ENCODE peak calls at places on chromosomes 7 and 10, in four cellular contexts. C is right lobe of liver, K is pancreas, G is psoas muscle. D is an unnamed sample.
A peak's percentile ranks its signal among the peaks of the same experiment; 100 is the strongest.

GRCh38 chr10:26550774-26551526 is 112.8 kb downstream of the APBB1IP start:
- DNase-seq in C (no peak), K (no peak), G (no peak), D (no peak)

GRCh38 chr7:13077466-13077865 is 390.0 kb downstream of the ARL4A start:
- DNase-seq in C (no peak), K (no peak), G (no peak), D (no peak)

GRCh38 chr7:136869991-136870798 is 1.7 kb downstream of the CHRM2 start:
- DNase-seq in C (no peak), K (no peak), G (no peak), D (no peak)

GRCh38 chr10:76675951-76676587 is 961.5 kb downstream of the KCNMA1 start:
- DNase-seq in C (no peak), K (no peak), G (peak; percentile 54), D (peak; percentile 60)

GRCh38 chr10:131654471-131655087 is 246.2 kb upstream of the PPP2R2D start:
- DNase-seq in C (no peak), K (no peak), G (no peak), D (no peak)

GRCh38 chr10:79027147-79028055 is 41.4 kb upstream of the ZMIZ1 start:
- DNase-seq in C (peak; percentile 37), K (no peak), G (peak; percentile 10), D (no peak)

GRCh38 chr10:43814611-43815010 is 165.9 kb upstream of the ZNF32 start:
- DNase-seq in C (no peak), K (no peak), G (no peak), D (no peak)

GRCh38 chr10:122112021-122112616 is 123.2 kb downstream of the TACC2 start:
- DNase-seq in C (no peak), K (no peak), G (no peak), D (no peak)

GRCh38 chr10:94680544-94680943 is 3.0 kb upstream of the CYP2C18 start:
- DNase-seq in C (no peak), K (no peak), G (no peak), D (no peak)

GRCh38 chr7:137944168-137944567 is 57.7 kb downstream of the CREB3L2 start:
- DNase-seq in C (no peak), K (no peak), G (no peak), D (no peak)

GRCh38 chr10:28690545-28690944 is 13.2 kb downstream of the BAMBI start:
- DNase-seq in C (no peak), K (no peak), G (no peak), D (no peak)

GRCh38 chr7:143936087-143937009 is 1.3 kb downstream of the OR2F2 start:
- DNase-seq in C (no peak), K (no peak), G (no peak), D (peak; percentile 68)

GRCh38 chr7:96219382-96220130 is 102.3 kb downstream of the SLC25A13 start:
- DNase-seq in C (no peak), K (no peak), G (no peak), D (peak; percentile 22)

GRCh38 chr10:61961278-61961677 is 59.8 kb downstream of the ARID5B start:
- DNase-seq in C (no peak), K (no peak), G (no peak), D (no peak)

GRCh38 chr7:11830004-11830403 is 2.0 kb downstream of the THSD7A start:
- DNase-seq in C (no peak), K (no peak), G (no peak), D (no peak)

GRCh38 chr7:11833431-11833830 is 1.4 kb upstream of the THSD7A start:
- DNase-seq in C (no peak), K (no peak), G (no peak), D (no peak)

GRCh38 chr7:11831383-11831726 is 643 bp downstream of the THSD7A start:
- DNase-seq in C (no peak), K (no peak), G (no peak), D (no peak)

GRCh38 chr7:11830582-11831382 is 1.2 kb downstream of the THSD7A start:
- DNase-seq in C (peak; percentile 47), K (no peak), G (no peak), D (no peak)

GRCh38 chr7:11831727-11832495 is at the start of gene THSD7A:
- DNase-seq in C (peak; percentile 64), K (peak; percentile 48), G (peak; percentile 18), D (no peak)
- TF ChIP-seq CTCF in C (peak; percentile 31), K (no peak), G (peak; percentile 12), D (no peak)

DNA sequence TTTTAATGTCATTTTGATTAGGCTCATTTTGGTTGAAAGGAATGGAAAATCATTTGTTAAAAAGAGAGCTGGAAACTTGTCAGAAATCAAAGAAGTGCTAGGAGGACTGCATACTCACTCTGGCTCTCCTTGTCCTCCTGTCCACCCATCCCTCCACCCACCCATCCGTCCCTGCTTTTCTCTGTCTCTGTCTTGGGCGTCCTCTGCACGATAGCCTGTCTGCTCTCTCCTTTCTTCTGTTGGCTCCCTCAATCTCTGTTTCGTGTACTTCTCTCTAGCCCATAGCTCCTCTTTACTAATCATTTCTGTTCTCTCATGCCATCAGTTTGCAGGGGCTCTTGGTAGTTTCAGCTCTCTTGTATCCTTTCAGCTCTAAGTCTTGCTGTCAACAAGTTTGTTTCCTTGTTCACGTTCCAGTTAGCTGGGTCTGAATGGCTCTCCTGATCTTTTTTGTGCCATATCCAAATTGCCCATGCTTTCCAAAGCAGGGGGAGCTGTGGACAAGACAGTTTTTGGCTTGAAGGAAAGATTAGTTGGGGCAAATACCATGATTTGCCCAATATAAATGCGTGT is 75.6 kb downstream of the KAT6B start:
- DNase-seq in C (no peak), K (no peak), G (no peak), D (no peak)
- TF ChIP-seq CTCF in C (no peak), K (no peak), G (no peak), D (no peak)

GRCh38 chr7:100434297-100435144 is 1.8 kb downstream of the PPP1R35 start:
- DNase-seq in C (no peak), K (no peak), G (no peak), D (no peak)

GRCh38 chr7:100433592-100434296 is 2.6 kb downstream of the PPP1R35 start:
- DNase-seq in C (no peak), K (no peak), G (no peak), D (no peak)

GRCh38 chr7:100433276-100433591 is 3.1 kb downstream of the PPP1R35 start:
- DNase-seq in C (no peak), K (no peak), G (no peak), D (no peak)

GRCh38 chr7:100437150-100438100 is 1.1 kb upstream of the PPP1R35 start:
- DNase-seq in C (peak; percentile 50), K (peak; percentile 53), G (no peak), D (no peak)

GRCh38 chr7:100435401-100436304 is 644 bp downstream of the PPP1R35 start:
- DNase-seq in C (peak; percentile 76), K (peak; percentile 69), G (peak; percentile 30), D (no peak)
- TF ChIP-seq CTCF in C (no peak), K (no peak), G (no peak), D (no peak)

DNA sequence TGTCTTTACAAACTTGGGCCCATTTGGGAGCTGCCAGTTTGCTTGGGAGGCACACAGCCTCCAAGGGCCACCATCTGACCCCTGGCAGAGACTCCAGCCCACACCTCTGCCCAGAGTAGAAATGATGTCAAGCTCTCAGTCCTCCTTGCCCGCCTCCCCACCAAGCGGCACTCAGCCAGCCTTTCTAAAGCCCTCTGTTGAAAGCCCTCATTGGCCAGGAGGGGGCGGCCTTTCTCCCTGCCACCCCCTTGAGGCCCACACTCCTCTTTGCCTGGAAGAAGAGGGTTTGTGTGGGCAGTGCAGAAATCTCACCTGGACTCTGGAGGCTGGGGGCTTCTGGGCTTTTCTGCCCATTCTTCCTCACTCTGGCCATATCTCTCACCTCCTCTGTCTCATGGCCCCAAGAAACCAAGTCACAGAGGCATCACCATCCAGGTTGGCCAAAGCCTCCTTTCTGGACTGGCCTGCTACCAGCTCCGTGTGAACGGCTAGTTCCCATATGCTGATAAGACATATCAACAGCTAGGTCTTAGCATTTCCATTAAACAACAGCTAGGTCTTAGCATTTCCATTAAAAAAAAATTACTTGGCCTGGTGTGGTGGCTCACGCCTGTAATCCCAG is 36.1 kb downstream of the UBTD1 start:
- DNase-seq in C (no peak), K (no peak), G (peak; percentile 51), D (no peak)
- TF ChIP-seq CTCF in C (peak; percentile 45), K (no peak), G (peak; percentile 40), D (peak; percentile 40)

GRCh38 chr10:47152861-47153349 is 147.1 kb upstream of the GDF10 start:
- DNase-seq in C (no peak), K (no peak), G (no peak), D (no peak)
- TF ChIP-seq CTCF in C (peak; percentile 9), K (no peak), G (peak; percentile 26), D (peak; percentile 23)

GRCh38 chr10:86944471-86944870 is 12.9 kb downstream of the MMRN2 start:
- DNase-seq in C (no peak), K (no peak), G (no peak), D (no peak)

GRCh38 chr10:86944031-86944419 is 13.4 kb downstream of the MMRN2 start:
- DNase-seq in C (peak; percentile 63), K (no peak), G (no peak), D (no peak)

GRCh38 chr10:86944907-86945306 is 12.5 kb downstream of the MMRN2 start:
- DNase-seq in C (peak; percentile 18), K (no peak), G (no peak), D (no peak)

GRCh38 chr10:86946215-86947170 is 10.9 kb downstream of the MMRN2 start:
- DNase-seq in C (peak; percentile 57), K (peak; percentile 77), G (peak; percentile 37), D (no peak)

GRCh38 chr10:86945361-86946214 is 11.8 kb downstream of the MMRN2 start:
- DNase-seq in C (peak; percentile 28), K (peak; percentile 48), G (peak; percentile 37), D (no peak)
- TF ChIP-seq CTCF in C (no peak), K (no peak), G (no peak), D (peak; percentile 58)

DNA sequence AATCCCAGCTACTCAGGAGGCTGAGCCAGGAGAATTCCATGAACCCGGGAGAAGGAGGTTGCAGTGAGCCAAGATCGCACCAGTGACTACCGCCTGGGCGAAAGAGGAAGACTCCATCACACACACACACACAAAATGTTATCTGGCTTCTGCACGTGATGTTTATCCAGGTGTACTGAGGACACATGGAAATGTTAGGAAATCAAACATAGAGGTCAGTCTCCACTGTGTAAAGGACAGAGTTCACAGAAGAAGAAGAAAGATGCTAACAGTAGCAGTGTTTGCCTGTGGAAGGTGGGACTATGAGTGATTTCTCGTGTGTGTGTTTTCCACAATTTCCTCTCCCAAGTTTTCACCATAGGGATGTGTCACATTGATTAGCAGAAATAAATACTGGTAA is 256.9 kb downstream of the ELMO1 start:
- DNase-seq in C (peak; percentile 65), K (no peak), G (no peak), D (no peak)
- TF ChIP-seq CTCF in C (no peak), K (no peak), G (no peak), D (no peak)